ENCODE peak calls at places on chromosomes 11 and 22, in four cellular contexts. E, D, T and S are unnamed samples. For H3K27me3 and H3K4me1, the result is how much of the 10 kb centered on the place peaks cover.

GRCh38 chr22:23376256-23376655 is 195.9 kb downstream of the BCR start:
- DNase-seq in T (peak), E (no peak), D (no peak), S (peak)

GRCh38 chr11:131580466-131580865 is 210.1 kb downstream of the NTM start:
- DNase-seq in D (no peak), T (no peak), E (no peak), S (no peak)

GRCh38 chr22:41801886-41802285 is 1.4 kb downstream of the CCDC134 start:
- DNase-seq in T (no peak), E (no peak), D (no peak), S (no peak)

GRCh38 chr22:29811377-29811776 is 26.7 kb downstream of the ASCC2 start:
- DNase-seq in D (no peak), E (no peak), T (no peak), S (no peak)

GRCh38 chr11:2801711-2802388 is 83.7 kb downstream of the CDKN1C start:
- DNase-seq in D (no peak), T (no peak), E (peak), S (no peak)

GRCh38 chr11:6083129-6083528 is 24.4 kb upstream of the OR56B4 start:
- DNase-seq in E (no peak), D (no peak), T (no peak), S (no peak)

GRCh38 chr11:119431523-119431922 is 8.6 kb upstream of the THY1 start:
- DNase-seq in T (no peak), E (no peak), D (no peak), S (no peak)

GRCh38 chr22:23278883-23279675 is 98.8 kb downstream of the BCR start:
- DNase-seq in E (peak), D (no peak), T (peak), S (no peak)

GRCh38 chr11:65096926-65097325 is 912 bp downstream of the VPS51 start:
- DNase-seq in T (no peak), E (no peak), D (no peak), S (no peak)

GRCh38 chr11:84686726-84687125 is 940.4 kb downstream of the DLG2 start:
- DNase-seq in D (no peak), T (no peak), E (no peak), S (no peak)

GRCh38 chr22:37609240-37610152 is 862 bp downstream of the GGA1 start:
- DNase-seq in T (no peak), E (no peak), D (no peak), S (peak)

GRCh38 chr11:111730871-111731591 is 35.2 kb downstream of the PPP2R1B start:
- DNase-seq in T (no peak), D (no peak), E (peak), S (no peak)

GRCh38 chr22:41074061-41074460 is 18.3 kb upstream of the EP300 start:
- DNase-seq in E (no peak), T (no peak), D (no peak), S (no peak)

GRCh38 chr22:40826984-40827741 is 8.0 kb upstream of the SLC25A17 start:
- DNase-seq in D (no peak), E (no peak), T (no peak), S (no peak)

GRCh38 chr11:72759468-72759867 is 7.3 kb upstream of the ARAP1 start:
- DNase-seq in D (no peak), T (no peak), E (no peak), S (no peak)

GRCh38 chr11:34408580-34409172 is 30.1 kb upstream of the CAT start:
- DNase-seq in D (no peak), T (no peak), E (no peak), S (no peak)

GRCh38 chr11:68750197-68750987 is 928 bp downstream of the TESMIN start:
- DNase-seq in T (no peak), D (peak), E (no peak), S (no peak)

GRCh38 chr11:101949846-101950245 is 33.5 kb upstream of the ANGPTL5 start:
- DNase-seq in E (no peak), T (no peak), D (peak), S (no peak)

GRCh38 chr22:20567371-20567847 is 60.0 kb downstream of the MED15 start:
- DNase-seq in D (no peak), E (no peak), T (no peak), S (no peak)

GRCh38 chr11:95337175-95337957 is 106.4 kb upstream of the SESN3 start:
- DNase-seq in E (peak), T (peak), D (peak), S (peak)

GRCh38 chr22:21855715-21856114 is 11.7 kb downstream of the MAPK1 start:
- DNase-seq in T (no peak), E (no peak), D (no peak), S (no peak)

DNA sequence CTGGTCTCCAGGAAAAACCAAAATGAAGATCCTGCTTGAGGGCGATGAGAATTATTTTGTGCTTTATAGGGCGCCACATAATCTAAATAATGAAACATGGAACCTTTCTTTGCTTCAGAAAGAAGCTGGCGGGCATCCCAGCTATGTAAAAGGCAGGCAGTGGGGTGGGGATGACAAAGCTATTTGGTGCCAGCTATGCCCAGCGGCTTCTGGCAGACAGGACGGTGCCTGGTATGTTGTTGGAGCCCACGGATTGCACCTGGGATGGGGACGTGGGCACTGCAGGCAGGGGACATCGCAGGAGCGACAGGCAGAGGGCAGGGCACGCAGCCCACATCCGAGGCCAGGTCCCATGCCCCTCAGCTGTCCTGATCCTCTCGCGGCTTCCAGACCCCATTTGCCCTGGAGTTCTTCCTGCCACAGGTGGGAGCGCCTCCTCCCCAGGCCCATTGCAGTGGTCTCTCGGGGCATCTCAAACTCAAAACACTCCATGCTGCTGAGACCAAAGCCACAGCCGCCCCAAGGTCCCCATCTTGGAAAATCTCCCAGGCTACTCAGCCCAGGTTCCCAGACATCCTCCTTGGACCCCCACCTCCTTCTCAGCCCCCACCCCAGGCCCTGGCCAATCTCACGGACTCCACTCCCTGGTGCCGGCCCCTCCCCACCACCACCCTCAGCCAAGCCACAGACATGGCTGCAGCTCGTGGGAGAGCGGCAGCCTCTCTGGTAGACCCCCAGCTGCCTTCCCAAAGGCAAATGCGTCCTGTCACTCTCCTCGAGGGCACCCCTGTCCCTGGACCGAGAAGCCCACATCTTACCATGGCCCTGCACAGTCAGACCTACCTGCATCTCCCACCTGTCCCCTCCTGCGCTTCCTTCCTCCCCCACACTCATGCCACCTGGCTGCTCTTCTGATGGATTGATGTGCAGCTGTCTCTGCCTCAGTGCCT is 45.7 kb downstream of the SHISAL1 start:
- DNase-seq in T (no peak), E (no peak), D (no peak), S (no peak)
- H3K27me3 ChIP-seq in T (under half), E (under half), D (under half), S (under half)

GRCh38 chr11:1631066-1631568 is 1.5 kb downstream of the KRTAP5-5 start:
- DNase-seq in D (no peak), T (no peak), E (no peak), S (no peak)
- H3K4me1 ChIP-seq in D (under half), T (under half), E (under half), S (under half)

GRCh38 chr11:85988780-85989179 is 80.1 kb downstream of the PICALM start:
- DNase-seq in D (no peak), T (no peak), E (no peak), S (no peak)
- H3K4me3 ChIP-seq in D (no peak), T (no peak), E (no peak), S (no peak)

DNA sequence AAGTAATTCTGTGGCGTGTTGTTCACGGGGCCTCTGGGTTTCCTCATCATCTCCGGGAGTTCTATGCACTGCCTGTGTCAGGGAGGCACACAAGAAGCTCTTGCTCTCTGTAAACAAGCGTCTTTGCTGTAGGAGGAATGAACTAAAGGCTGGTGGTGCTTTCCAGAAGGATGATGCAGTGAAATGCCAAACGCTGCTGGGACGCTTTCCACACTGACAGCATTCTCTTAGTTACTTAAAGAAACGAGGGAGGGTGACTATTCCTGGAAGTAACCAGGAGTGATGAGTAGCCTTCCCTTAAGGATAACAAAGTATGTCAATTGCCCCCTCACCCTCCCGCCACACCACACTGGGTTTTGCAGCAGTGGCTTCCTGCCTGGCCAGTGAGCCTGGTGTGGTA is 38.5 kb upstream of the NUP50 start:
- DNase-seq in E (no peak), D (peak), T (peak), S (no peak)
- H3K27me3 ChIP-seq in E (under half), D (under half), T (under half), S (under half)